ENCODE peak calls at places on chromosomes 5 and 9, in nine cellular contexts. Z is heart left ventricle; A is kidney epithelial cell; R is neuronal stem cell; B is HepG2; O is thoracic aorta; W is H7; H is CD8-positive, alpha-beta T cell; T is IMR-90. I is an unnamed sample.

GRCh38 chr5:1322036-1322903 is 22.6 kb downstream of the CLPTM1L start:
- DNase-seq in A (no peak), O (no peak), R (no peak), H (no peak), T (no peak), W (no peak), B (no peak), Z (no peak), I (no peak)

GRCh38 chr9:93669958-93670207 is 93.5 kb downstream of the PHF2 start:
- DNase-seq in H (no peak), R (no peak), A (no peak), T (no peak), B (no peak), W (peak; percentile 36), Z (peak; percentile 11), O (no peak), I (no peak)

GRCh38 chr5:64229163-64229774 is 63.6 kb downstream of the RNF180 start:
- DNase-seq in T (peak; percentile 39), W (peak; percentile 64), H (no peak), R (peak; percentile 39), O (no peak), B (peak; percentile 20), Z (no peak), A (peak; percentile 5), I (no peak)

GRCh38 chr9:5493597-5494511 is 16.5 kb upstream of the PDCD1LG2 start:
- DNase-seq in T (peak; percentile 92), B (no peak), O (no peak), R (no peak), Z (no peak), H (no peak), A (peak; percentile 57), W (no peak), I (peak; percentile 60)

GRCh38 chr5:114010362-114010761 is 351.5 kb upstream of the KCNN2 start:
- DNase-seq in B (no peak), Z (no peak), H (no peak), W (no peak), A (peak; percentile 56), T (peak; percentile 87), R (no peak), O (no peak), I (no peak)

GRCh38 chr5:14061106-14061505 is 82.0 kb upstream of the TRIO start:
- DNase-seq in R (no peak), Z (no peak), O (no peak), H (no peak), W (peak; percentile 26), B (no peak), A (no peak), T (no peak), I (no peak)

GRCh38 chr5:77076961-77077820 is 9.9 kb downstream of the ZBED3 start:
- DNase-seq in Z (peak; percentile 79), T (peak; percentile 58), A (no peak), R (peak; percentile 71), H (peak; percentile 65), B (no peak), O (no peak), W (peak; percentile 95), I (peak; percentile 13)

GRCh38 chr5:2714805-2715204 is 36.7 kb downstream of the IRX2 start:
- DNase-seq in T (no peak), B (no peak), R (no peak), O (no peak), Z (no peak), H (no peak), A (no peak), W (no peak), I (no peak)

GRCh38 chr9:122005597-122005996 is 87.5 kb downstream of the TTLL11 start:
- DNase-seq in H (no peak), A (no peak), R (no peak), T (peak; percentile 41), W (no peak), O (no peak), B (no peak), Z (no peak), I (no peak)

GRCh38 chr5:158121678-158122077 is 262.7 kb upstream of the CLINT1 start:
- DNase-seq in B (no peak), W (no peak), H (no peak), A (no peak), T (no peak), O (no peak), R (no peak), Z (no peak), I (no peak)

GRCh38 chr5:78716221-78716620 is 67.6 kb upstream of the LHFPL2 start:
- DNase-seq in T (peak; percentile 67), W (no peak), B (no peak), R (no peak), A (no peak), O (no peak), H (no peak), Z (no peak), I (no peak)

GRCh38 chr5:34411470-34412346 is 244.4 kb upstream of the RAI14 start:
- DNase-seq in Z (peak; percentile 25), W (peak; percentile 36), B (no peak), A (no peak), T (peak; percentile 47), H (no peak), R (no peak), O (no peak), I (no peak)

GRCh38 chr5:89849819-89850515 is 559.6 kb downstream of the CETN3 start:
- DNase-seq in T (no peak), H (no peak), O (no peak), W (peak; percentile 7), B (no peak), R (no peak), Z (no peak), A (no peak), I (no peak)

GRCh38 chr9:129665814-129666511 is 516 bp downstream of the PRRX2 start:
- DNase-seq in Z (no peak), A (no peak), T (no peak), B (no peak), O (no peak), W (peak; percentile 84), R (no peak), H (no peak), I (no peak)
- H3K4me3 ChIP-seq in Z (peak overlapping the region; percentile 56), A (peak overlapping the region; percentile 18), T (peak overlapping the region; percentile 92), B (no peak overlapping the region), O (peak overlapping the region; percentile 85), W (peak overlapping the region; percentile 51), R (peak overlapping the region; percentile 77), H (no peak overlapping the region), I (no peak overlapping the region)

DNA sequence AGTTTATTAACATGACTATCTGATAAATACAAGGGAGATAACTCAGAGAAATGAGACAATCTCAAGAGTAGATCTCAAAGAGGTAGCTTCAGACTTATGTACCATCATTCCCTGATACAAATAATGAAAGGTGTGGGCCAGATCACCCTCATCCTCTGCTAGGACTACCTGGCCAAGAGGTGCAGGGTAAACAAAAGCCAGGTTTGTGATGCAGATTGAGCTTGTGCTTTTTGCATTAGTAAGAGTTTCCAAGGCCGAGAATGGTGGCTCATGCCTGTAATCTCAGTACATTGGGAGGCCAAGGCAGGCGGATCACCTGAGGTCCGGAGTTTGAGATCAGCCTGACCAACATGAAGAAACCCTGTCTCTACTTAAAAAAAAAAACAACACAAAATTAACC is 8.9 kb upstream of the SPIN1 start:
- DNase-seq in W (peak; percentile 42), T (no peak), A (no peak), Z (no peak), R (no peak), H (no peak), O (no peak), B (no peak), I (no peak)
- H3K4me3 ChIP-seq in W (no peak overlapping the region), T (no peak overlapping the region), A (no peak overlapping the region), Z (no peak overlapping the region), R (no peak overlapping the region), H (no peak overlapping the region), O (no peak overlapping the region), B (no peak overlapping the region), I (no peak overlapping the region)

DNA sequence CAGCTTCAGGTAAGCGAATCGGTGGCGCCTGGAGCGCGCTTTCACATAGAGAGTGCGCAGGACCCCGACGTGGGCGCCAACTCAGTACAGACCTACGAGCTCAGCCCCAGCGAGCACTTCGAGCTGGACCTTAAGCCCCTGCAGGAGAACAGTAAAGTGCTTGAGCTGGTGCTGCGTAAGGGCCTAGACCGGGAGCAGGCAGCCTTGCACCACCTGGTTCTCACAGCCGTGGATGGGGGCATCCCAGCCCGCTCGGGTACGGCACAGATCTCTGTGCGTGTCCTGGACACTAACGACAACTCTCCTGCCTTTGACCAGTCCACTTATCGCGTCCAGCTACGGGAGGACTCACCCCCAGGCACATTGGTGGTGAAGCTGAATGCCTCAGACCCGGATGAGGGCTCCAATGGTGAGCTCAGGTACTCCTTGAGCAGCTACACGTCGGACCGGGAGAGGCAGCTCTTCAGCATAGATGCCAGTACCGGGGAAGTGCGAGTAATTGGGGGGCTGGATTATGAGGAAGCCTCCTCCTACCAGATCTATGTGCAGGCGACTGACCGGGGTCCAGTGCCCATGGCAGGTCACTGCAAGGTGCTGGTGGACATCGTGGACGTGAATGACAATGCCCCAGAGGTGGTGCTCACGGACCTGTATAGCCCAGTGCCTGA is 1.1 kb downstream of the PCDHAC2 start:
- DNase-seq in T (no peak), O (no peak), W (peak; percentile 19), A (no peak), Z (no peak), R (no peak), B (no peak), H (no peak), I (no peak)
- H3K4me3 ChIP-seq in T (no peak overlapping the region), O (peak overlapping the region; percentile 74), W (peak overlapping the region; percentile 75), A (no peak overlapping the region), Z (peak overlapping the region; percentile 67), R (peak overlapping the region; percentile 83), B (no peak overlapping the region), H (no peak overlapping the region), I (no peak overlapping the region)

GRCh38 chr9:133113928-133114351 is 7.1 kb downstream of the RALGDS start:
- DNase-seq in T (peak; percentile 5), O (no peak), A (no peak), Z (no peak), H (no peak), W (peak; percentile 71), B (no peak), R (no peak), I (no peak)
- H3K4me3 ChIP-seq in T (no peak overlapping the region), O (peak overlapping the region; percentile 9), A (no peak overlapping the region), Z (peak overlapping the region; percentile 10), H (no peak overlapping the region), W (no peak overlapping the region), B (no peak overlapping the region), R (no peak overlapping the region), I (no peak overlapping the region)

DNA sequence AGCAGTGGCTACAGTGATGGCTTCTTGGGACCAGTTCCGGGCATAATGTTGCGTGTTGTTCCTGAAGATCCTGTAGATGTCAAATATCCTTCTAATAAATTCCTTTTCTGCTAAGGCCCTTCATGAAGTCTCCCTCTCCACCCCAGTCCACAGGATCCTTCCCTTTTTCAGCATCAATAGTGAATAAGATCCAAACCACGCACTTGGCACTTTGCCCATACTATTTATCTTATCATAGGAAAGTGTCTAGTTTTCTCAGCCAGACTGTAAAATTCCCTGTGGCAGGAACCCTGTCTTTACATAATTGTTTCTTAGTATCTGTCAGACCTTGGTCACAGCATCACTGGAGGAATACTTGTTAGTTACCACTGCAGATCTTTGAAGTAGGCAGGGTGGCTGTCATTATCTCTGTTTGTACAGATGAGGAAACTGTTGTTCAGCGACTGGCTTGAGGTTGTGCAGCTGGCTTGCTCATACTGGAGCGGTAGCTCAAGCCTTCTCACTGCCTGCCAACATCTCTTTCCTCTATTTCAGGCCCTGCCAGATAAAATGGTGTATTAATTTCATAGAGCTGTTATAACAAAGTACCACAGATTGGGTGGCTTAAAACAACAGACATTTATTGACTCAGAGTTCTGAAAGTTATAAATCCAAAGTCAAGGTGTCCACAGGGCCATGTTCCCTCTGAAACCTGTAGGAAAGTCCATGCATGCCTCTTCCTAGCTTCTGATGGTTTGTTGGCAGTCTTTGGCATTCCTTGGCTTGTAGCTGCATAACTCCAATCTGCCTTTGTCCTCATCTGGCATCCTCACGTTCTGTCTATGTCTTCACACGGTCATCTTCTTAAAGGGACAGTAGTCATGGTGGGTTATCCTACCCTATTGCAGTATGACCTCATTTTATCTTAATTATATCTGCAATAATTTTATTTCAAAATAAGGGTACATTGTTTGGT is 33.5 kb upstream of the APC start:
- DNase-seq in B (no peak), O (no peak), T (peak; percentile 40), R (no peak), A (no peak), W (no peak), H (no peak), Z (peak; percentile 36), I (peak; percentile 18)
- H3K4me3 ChIP-seq in B (no peak overlapping the region), O (no peak overlapping the region), T (no peak overlapping the region), R (no peak overlapping the region), A (no peak overlapping the region), W (no peak overlapping the region), H (no peak overlapping the region), Z (no peak overlapping the region), I (no peak overlapping the region)